ENCODE peak calls at places on chromosome 4, in four cellular contexts. G is A549, B is GM12878, N is HepG2. K is an unnamed sample.

GRCh38 chr4:95506264-95506663 is 42.5 kb downstream of the UNC5C start:
- DNase-seq in G (no peak), N (no peak), B (no peak), K (no peak)

GRCh38 chr4:112431158-112431557 is 84.8 kb downstream of the NEUROG2 start:
- DNase-seq in G (no peak), N (no peak), B (no peak), K (no peak)

GRCh38 chr4:44869222-44869882 is 143.0 kb upstream of the GNPDA2 start:
- DNase-seq in G (no peak), N (no peak), B (no peak), K (no peak)

GRCh38 chr4:8348071-8348470 is 78.5 kb downstream of the HTRA3 start:
- DNase-seq in G (no peak), N (no peak), B (no peak), K (no peak)

GRCh38 chr4:5069916-5070315 is 18.6 kb downstream of the STK32B start:
- DNase-seq in G (no peak), N (no peak), B (no peak), K (no peak)

GRCh38 chr4:1207157-1207470 is 34.7 kb upstream of the SPON2 start:
- DNase-seq in G (no peak), B (no peak), N (no peak), K (no peak)

GRCh38 chr4:181548873-181549541 is 694.2 kb upstream of the TENM3 start:
- DNase-seq in N (peak; percentile 1), B (no peak), G (no peak), K (no peak)

GRCh38 chr4:52751349-52751911 is at the start of gene ERVMER34-1:
- DNase-seq in B (no peak), G (peak; percentile 39), N (no peak), K (peak; percentile 40)

GRCh38 chr4:20260821-20261220 is 9.1 kb downstream of the SLIT2 start:
- DNase-seq in B (no peak), N (no peak), G (no peak), K (no peak)

GRCh38 chr4:155392486-155393184 is 15.9 kb upstream of the MAP9 start:
- DNase-seq in G (peak; percentile 33), B (no peak), N (peak; percentile 7), K (no peak)

GRCh38 chr4:38976308-38976707 is 55.9 kb downstream of the TMEM156 start:
- DNase-seq in B (no peak), N (no peak), G (no peak), K (no peak)

GRCh38 chr4:190020790-190021717 is 6.0 kb downstream of the FRG2 start:
- DNase-seq in B (no peak), N (peak; percentile 24), G (peak; percentile 74), K (peak; percentile 50)

GRCh38 chr4:120682981-120683380 is 239.5 kb downstream of the PRDM5 start:
- DNase-seq in G (no peak), N (no peak), B (no peak), K (no peak)

GRCh38 chr4:8393593-8394038 is 46.9 kb downstream of the ACOX3 start:
- DNase-seq in G (peak; percentile 52), B (no peak), N (no peak), K (no peak)

GRCh38 chr4:25680580-25680979 is 24.9 kb downstream of the SLC34A2 start:
- DNase-seq in N (no peak), G (no peak), B (no peak), K (no peak)

GRCh38 chr4:40288547-40288946 is 46.6 kb upstream of the CHRNA9 start:
- DNase-seq in B (no peak), G (no peak), N (no peak), K (no peak)

GRCh38 chr4:41550308-41550707 is 12.4 kb downstream of the LIMCH1 start:
- DNase-seq in G (no peak), N (no peak), B (no peak), K (no peak)

GRCh38 chr4:56723201-56723605 is 42.1 kb upstream of the HOPX start:
- DNase-seq in N (no peak), B (no peak), G (no peak), K (no peak)

GRCh38 chr4:43999669-44000068 is 448.9 kb downstream of the KCTD8 start:
- DNase-seq in G (no peak), B (no peak), N (no peak), K (no peak)

GRCh38 chr4:20338841-20339240 is 87.1 kb downstream of the SLIT2 start:
- DNase-seq in N (no peak), B (no peak), G (no peak), K (no peak)

GRCh38 chr4:183288955-183289354 is 31.1 kb downstream of the CLDN22 start:
- DNase-seq in N (no peak), B (no peak), G (no peak), K (no peak)

GRCh38 chr4:176622251-176622968 is 170.3 kb downstream of the VEGFC start:
- DNase-seq in G (no peak), B (no peak), N (no peak), K (no peak)

GRCh38 chr4:5751073-5751917 is 40.3 kb downstream of the EVC start:
- DNase-seq in G (no peak), N (no peak), B (no peak), K (peak; percentile 3)

GRCh38 chr4:101667348-101667747 is 123.2 kb upstream of the BANK1 start:
- DNase-seq in N (no peak), G (no peak), B (no peak), K (no peak)

DNA sequence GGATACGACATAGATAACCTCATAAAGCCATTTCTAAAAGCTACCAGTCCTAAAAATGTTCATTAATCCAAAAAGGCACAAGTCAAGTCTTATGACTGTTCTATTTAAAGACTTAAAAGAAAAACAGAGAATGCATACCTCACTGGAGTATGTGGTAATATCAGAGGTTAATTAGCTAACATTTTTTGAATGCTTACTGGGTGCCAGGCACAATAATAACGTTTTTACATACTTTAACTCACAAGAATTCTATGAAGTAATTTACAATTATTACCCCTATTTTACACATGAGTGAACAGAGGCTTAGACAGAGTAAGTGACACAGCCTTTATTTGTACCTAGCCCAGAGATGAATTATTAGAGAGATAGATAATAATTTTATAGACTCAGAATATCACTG is 207.5 kb downstream of the PDGFC start:
- DNase-seq in G (no peak), B (no peak), N (no peak), K (no peak)
- TF ChIP-seq CHD4 in G (no peak), B (no peak), N (no peak), K (no peak)

DNA sequence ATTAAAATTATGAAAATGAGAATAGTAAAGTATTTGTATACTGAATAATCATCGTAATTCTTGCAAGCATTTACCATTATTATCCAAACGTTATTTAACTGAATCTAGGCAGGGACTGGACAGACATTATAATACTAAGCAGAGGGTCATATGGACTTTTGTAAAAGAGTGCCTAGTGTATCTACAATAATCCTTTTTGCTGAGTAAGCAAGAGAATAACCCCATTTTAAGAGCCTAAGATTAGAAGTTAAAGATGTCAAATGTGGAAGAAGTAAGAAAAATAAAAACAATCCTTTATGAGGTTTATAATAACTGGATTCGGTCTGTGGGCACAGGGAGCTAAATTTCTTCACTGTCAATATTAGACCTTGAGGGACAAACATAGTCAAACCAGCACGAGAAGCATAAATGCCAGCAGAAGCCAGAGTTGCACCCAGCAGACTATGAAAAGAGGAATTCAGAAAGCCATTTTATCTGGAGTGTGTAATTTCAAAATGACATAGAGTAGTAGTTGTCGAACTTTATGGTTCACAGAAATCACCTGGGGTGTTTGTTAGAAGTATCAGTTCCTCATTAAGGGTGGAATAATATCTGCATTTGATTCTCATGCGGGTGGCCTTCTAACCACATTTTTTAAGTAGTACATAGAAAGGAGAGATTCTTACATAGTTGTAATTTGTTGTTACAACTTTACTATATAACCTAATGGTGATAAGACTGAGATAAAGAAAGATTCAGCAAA is 39.7 kb upstream of the DCLK2 start:
- DNase-seq in N (no peak), B (peak; percentile 37), G (no peak), K (no peak)
- TF ChIP-seq CHD4 in N (no peak), B (no peak), G (no peak), K (no peak)

GRCh38 chr4:122476745-122477144 is 20.2 kb upstream of the IL2 start:
- DNase-seq in N (no peak), B (no peak), G (no peak), K (no peak)

GRCh38 chr4:122480655-122481487 is 24.3 kb upstream of the IL2 start:
- DNase-seq in B (no peak), G (no peak), N (no peak), K (no peak)

GRCh38 chr4:122481766-122482405 is 25.4 kb upstream of the IL2 start:
- DNase-seq in B (no peak), G (no peak), N (no peak), K (no peak)

GRCh38 chr4:122483481-122483880 is 27.0 kb upstream of the IL2 start:
- DNase-seq in B (no peak), N (no peak), G (no peak), K (no peak)

GRCh38 chr4:122480023-122480422 is 23.5 kb upstream of the IL2 start:
- DNase-seq in B (no peak), G (no peak), N (peak; percentile 8), K (no peak)
- TF ChIP-seq CHD4 in B (no peak), G (no peak), N (no peak), K (no peak)

DNA sequence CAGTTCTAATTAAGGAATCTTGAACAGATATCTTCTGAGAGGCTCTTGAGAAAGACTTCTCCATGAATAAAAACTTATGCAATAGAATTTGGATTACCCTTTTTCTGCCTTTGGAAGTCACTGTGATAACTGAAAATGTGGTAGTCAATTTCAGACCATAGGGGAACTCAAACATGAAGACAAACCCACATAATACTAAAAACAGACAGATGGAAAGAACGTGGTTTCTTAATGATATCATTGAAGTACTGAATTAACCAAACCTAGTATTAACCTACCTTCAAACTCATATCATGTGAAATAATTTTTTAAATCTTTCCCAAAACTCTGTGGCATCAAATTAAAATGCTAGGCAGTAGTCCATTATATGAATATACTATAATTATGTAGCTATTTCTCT is 153.5 kb downstream of the CAMK2D start:
- DNase-seq in N (no peak), G (no peak), B (no peak), K (no peak)
- TF ChIP-seq CHD4 in N (no peak), G (no peak), B (no peak), K (no peak)

GRCh38 chr4:47774078-47774477 is 63.8 kb downstream of the CORIN start:
- DNase-seq in B (no peak), N (no peak), G (no peak), K (no peak)

DNA sequence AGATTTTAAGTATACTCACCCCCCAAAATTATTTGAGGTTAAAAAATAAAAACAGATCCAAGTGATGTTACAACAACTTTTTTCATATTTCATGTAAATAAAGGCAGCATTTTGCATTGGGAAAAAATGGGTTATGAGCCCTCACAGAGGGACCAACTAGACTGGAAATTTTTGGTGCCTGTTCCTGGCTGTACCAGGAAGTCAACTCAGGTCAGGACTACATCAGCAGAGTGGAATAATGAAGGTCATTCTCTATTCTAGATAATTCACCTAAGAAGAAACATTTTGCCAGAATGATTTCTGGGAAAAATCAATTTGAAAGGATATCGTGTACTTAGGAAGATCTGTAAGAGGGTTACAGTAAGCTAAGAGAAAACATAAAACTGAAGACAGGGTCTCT is 66.8 kb downstream of the CORIN start:
- DNase-seq in G (no peak), N (no peak), B (no peak), K (no peak)
- TF ChIP-seq CHD4 in G (no peak), N (no peak), B (no peak), K (no peak)